ENCODE peak calls at places on chromosome 5, in ten cellular contexts. N is prostate gland, H is HTR-8/SVneo, Y is T-helper 9 cell, L is T1000, V is activated T-cell treated with anti-CD3 and anti-CD28 coated beads for 48 hours, Q is NCI-H774, C is glomerular endothelial cell, U is HEK293T, M is psoas muscle. J is an unnamed sample.

GRCh38 chr5:112551437-112552018 is 132.5 kb upstream of the EPB41L4A start:
- DNase-seq in N (peak), H (peak), Y (no peak), L (no peak), V (no peak), Q (peak), C (peak), U (peak), M (no peak), J (peak)

GRCh38 chr5:127089206-127089605 is 15.9 kb upstream of the C5orf63 start:
- DNase-seq in N (no peak), H (no peak), Y (no peak), L (no peak), V (no peak), Q (no peak), C (no peak), U (no peak), M (no peak), J (no peak)

GRCh38 chr5:16987776-16988175 is 51.7 kb upstream of the MYO10 start:
- DNase-seq in N (no peak), H (no peak), Y (no peak), L (no peak), V (no peak), Q (no peak), C (no peak), U (no peak), M (no peak), J (no peak)

GRCh38 chr5:1419476-1420210 is 25.6 kb downstream of the SLC6A3 start:
- DNase-seq in N (no peak), H (no peak), Y (no peak), L (no peak), V (no peak), Q (no peak), C (no peak), U (no peak), M (peak), J (no peak)

GRCh38 chr5:147844846-147845245 is 13.4 kb upstream of the SPINK1 start:
- DNase-seq in N (no peak), H (no peak), Y (no peak), L (no peak), V (no peak), Q (no peak), C (no peak), U (no peak), M (no peak), J (no peak)

GRCh38 chr5:141941307-141941706 is 16.7 kb downstream of the PCDH12 start:
- DNase-seq in N (no peak), H (no peak), Y (no peak), L (no peak), V (no peak), Q (no peak), C (no peak), U (no peak), M (peak), J (no peak)

GRCh38 chr5:123176938-123177275 is 87.9 kb downstream of the PRDM6 start:
- DNase-seq in N (no peak), H (no peak), Y (no peak), L (no peak), V (no peak), Q (no peak), C (no peak), U (no peak), M (no peak), J (no peak)

GRCh38 chr5:32410630-32411029 is 33.9 kb downstream of the ZFR start:
- DNase-seq in N (no peak), H (no peak), Y (no peak), L (no peak), V (no peak), Q (no peak), C (no peak), U (no peak), M (no peak), J (no peak)

GRCh38 chr5:3518057-3518456 is 77.6 kb upstream of the IRX1 start:
- DNase-seq in N (no peak), H (no peak), Y (no peak), L (no peak), V (no peak), Q (no peak), C (no peak), U (no peak), M (no peak), J (no peak)

GRCh38 chr5:1883120-1883924 is 597 bp upstream of the IRX4 start:
- DNase-seq in N (no peak), H (peak), Y (no peak), L (no peak), V (no peak), Q (no peak), C (no peak), U (peak), M (no peak), J (no peak)

GRCh38 chr5:131324311-131324710 is 60.5 kb downstream of the CDC42SE2 start:
- DNase-seq in N (no peak), H (no peak), Y (no peak), L (no peak), V (no peak), Q (no peak), C (no peak), U (no peak), M (no peak), J (no peak)

GRCh38 chr5:92653730-92654461 is 927.1 kb downstream of the NR2F1-AS1 start:
- DNase-seq in N (no peak), H (no peak), Y (no peak), L (no peak), V (no peak), Q (no peak), C (no peak), U (no peak), M (no peak), J (no peak)

GRCh38 chr5:138032028-138032571 is 779 bp downstream of the FAM13B start:
- DNase-seq in N (peak), H (no peak), Y (no peak), L (peak), V (no peak), Q (no peak), C (no peak), U (peak), M (peak), J (peak)

GRCh38 chr5:72427488-72428437 is 79.4 kb downstream of the ZNF366 start:
- DNase-seq in N (no peak), H (peak), Y (no peak), L (no peak), V (no peak), Q (no peak), C (no peak), U (no peak), M (no peak), J (no peak)

GRCh38 chr5:109312695-109313094 is 97.1 kb downstream of the PJA2 start:
- DNase-seq in N (no peak), H (no peak), Y (no peak), L (no peak), V (no peak), Q (no peak), C (no peak), U (no peak), M (no peak), J (no peak)

GRCh38 chr5:1540831-1541661 is 17.3 kb upstream of the LPCAT1 start:
- DNase-seq in N (no peak), H (no peak), Y (no peak), L (no peak), V (no peak), Q (no peak), C (no peak), U (no peak), M (no peak), J (no peak)

GRCh38 chr5:151718168-151718567 is 31.5 kb upstream of the SPARC start:
- DNase-seq in N (no peak), H (no peak), Y (no peak), L (no peak), V (no peak), Q (no peak), C (no peak), U (no peak), M (no peak), J (no peak)

GRCh38 chr5:153520952-153521351 is 30.5 kb downstream of the GRIA1 start:
- DNase-seq in N (no peak), H (no peak), Y (no peak), L (no peak), V (no peak), Q (no peak), C (no peak), U (no peak), M (no peak), J (no peak)

GRCh38 chr5:23823521-23823920 is 316.1 kb downstream of the PRDM9 start:
- DNase-seq in N (no peak), H (no peak), Y (no peak), L (no peak), V (no peak), Q (no peak), C (no peak), U (no peak), M (no peak), J (no peak)

GRCh38 chr5:67291066-67291465 is 94.5 kb upstream of the CD180 start:
- DNase-seq in N (no peak), H (no peak), Y (no peak), L (no peak), V (no peak), Q (no peak), C (no peak), U (no peak), M (no peak), J (no peak)

GRCh38 chr5:96655506-96655905 is 6.7 kb upstream of the CAST start:
- DNase-seq in N (no peak), H (no peak), Y (no peak), L (no peak), V (no peak), Q (no peak), C (no peak), U (no peak), M (no peak), J (no peak)

GRCh38 chr5:148820778-148821395 is 5.5 kb upstream of the ADRB2 start:
- DNase-seq in N (no peak), H (no peak), Y (peak), L (no peak), V (no peak), Q (no peak), C (no peak), U (no peak), M (no peak), J (peak)

GRCh38 chr5:30505014-30505886 is 688.2 kb upstream of the CDH6 start:
- DNase-seq in N (no peak), H (peak), Y (no peak), L (no peak), V (no peak), Q (peak), C (peak), U (no peak), M (no peak), J (no peak)

GRCh38 chr5:144114571-144114970 is 55.9 kb downstream of the YIPF5 start:
- DNase-seq in N (no peak), H (no peak), Y (no peak), L (no peak), V (no peak), Q (no peak), C (no peak), U (no peak), M (no peak), J (no peak)

GRCh38 chr5:59020611-59021285 is 437.9 kb downstream of the RAB3C start:
- DNase-seq in N (no peak), H (no peak), Y (no peak), L (no peak), V (peak), Q (no peak), C (no peak), U (peak), M (no peak), J (no peak)

GRCh38 chr5:173304591-173304988 is 23.6 kb downstream of the STC2 start:
- DNase-seq in N (peak), H (no peak), Y (no peak), L (no peak), V (no peak), Q (no peak), C (no peak), U (no peak), M (no peak), J (no peak)

GRCh38 chr5:103669615-103670014 is 107.0 kb upstream of the NUDT12 start:
- DNase-seq in N (no peak), H (no peak), Y (no peak), L (no peak), V (no peak), Q (peak), C (no peak), U (no peak), M (no peak), J (no peak)

GRCh38 chr5:71938886-71939285 is 168.4 kb upstream of the MAP1B start:
- DNase-seq in N (peak), H (no peak), Y (no peak), L (no peak), V (no peak), Q (peak), C (no peak), U (no peak), M (no peak), J (peak)

GRCh38 chr5:68659876-68660275 is 433.9 kb upstream of the SLC30A5 start:
- DNase-seq in N (no peak), H (no peak), Y (no peak), L (no peak), V (no peak), Q (no peak), C (no peak), U (no peak), M (no peak), J (no peak)

GRCh38 chr5:61020415-61020814 is 75.4 kb downstream of the NDUFAF2 start:
- DNase-seq in N (no peak), H (no peak), Y (no peak), L (no peak), V (no peak), Q (no peak), C (no peak), U (no peak), M (peak), J (peak)

GRCh38 chr5:16536246-16536645 is 70.6 kb upstream of the ZNF622 start:
- DNase-seq in N (no peak), H (peak), Y (no peak), L (no peak), V (no peak), Q (no peak), C (no peak), U (no peak), M (no peak), J (no peak)

GRCh38 chr5:158639876-158640570 is 459.7 kb downstream of the EBF1 start:
- DNase-seq in N (no peak), H (no peak), Y (no peak), L (peak), V (no peak), Q (no peak), C (no peak), U (no peak), M (no peak), J (no peak)

GRCh38 chr5:53041071-53041692 is 52.0 kb downstream of the ITGA2 start:
- DNase-seq in N (no peak), H (no peak), Y (no peak), L (no peak), V (no peak), Q (no peak), C (no peak), U (no peak), M (no peak), J (no peak)